ENCODE peak calls at places on chromosome 19, in six cellular contexts. V is adrenal gland, S is heart right ventricle, L is psoas muscle, J is upper lobe of left lung, F is tibial artery. T is an unnamed sample. For H3K36me3, the result is how much of the 10 kb centered on the place peaks cover.

GRCh38 chr19:8456064-8456463 is 11.3 kb downstream of the HNRNPM start:
- DNase-seq in L (no peak), S (no peak), J (no peak), V (no peak), F (no peak), T (no peak)

GRCh38 chr19:20471441-20471840 is 94.1 kb downstream of the ZNF737 start:
- DNase-seq in F (no peak), J (no peak), S (no peak), L (no peak), V (no peak), T (no peak)

GRCh38 chr19:17496337-17496997 is 15.0 kb upstream of the PGLS start:
- DNase-seq in L (peak), F (no peak), J (peak), S (peak), V (peak), T (no peak)

GRCh38 chr19:3057275-3057714 is 5.0 kb downstream of the TLE5 start:
- DNase-seq in L (peak), J (peak), S (peak), V (peak), F (peak), T (no peak)

GRCh38 chr19:51772977-51773376 is 12.0 kb downstream of the FPR2 start:
- DNase-seq in J (no peak), S (no peak), L (no peak), F (no peak), V (no peak), T (no peak)

GRCh38 chr19:55484571-55485438 is at the start of gene NAT14:
- DNase-seq in L (peak), V (peak), F (no peak), S (peak), J (peak), T (no peak)

GRCh38 chr19:51799998-51800848 is 5.3 kb downstream of the FPR3 start:
- DNase-seq in F (peak), S (peak), J (no peak), L (no peak), V (peak), T (no peak)

GRCh38 chr19:54035215-54036178 is 28.2 kb downstream of the VSTM1 start:
- DNase-seq in L (no peak), V (no peak), F (no peak), J (no peak), S (no peak), T (peak)

GRCh38 chr19:32464279-32464678 is 58.7 kb downstream of the DPY19L3 start:
- DNase-seq in S (no peak), V (no peak), L (no peak), F (no peak), J (no peak), T (no peak)

DNA sequence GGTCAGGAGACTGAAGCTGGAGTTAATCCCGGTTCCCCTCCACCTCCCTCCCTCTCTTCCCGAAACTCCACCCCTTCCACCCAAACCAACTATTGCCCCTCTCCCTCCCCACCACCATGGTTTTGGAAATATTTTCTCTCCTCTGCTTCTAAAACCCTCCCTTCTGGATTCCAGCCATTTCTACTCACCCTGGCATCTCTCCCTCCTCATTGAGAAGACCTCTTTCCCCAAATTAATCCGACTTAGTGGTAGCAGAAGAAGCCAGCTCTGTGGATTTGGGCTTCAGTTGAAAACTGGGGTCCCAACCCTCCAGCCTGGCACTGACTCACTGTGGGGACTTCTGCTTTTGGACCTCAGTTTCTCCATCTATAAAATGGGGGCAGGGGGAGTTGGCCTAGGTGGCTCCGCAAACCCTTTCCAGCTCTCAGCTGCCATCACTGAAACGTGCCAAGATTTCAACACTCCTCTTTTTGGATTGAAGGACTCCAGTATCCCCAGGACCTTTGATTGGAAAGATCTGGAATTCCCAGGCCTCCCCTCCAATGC is 1.6 kb downstream of the GPR4 start:
- DNase-seq in L (no peak), V (no peak), J (no peak), F (no peak), S (no peak), T (no peak)
- H3K4me3 ChIP-seq in L (peak), V (peak), J (peak), F (no peak), S (peak), T (no peak)

GRCh38 chr19:28634031-28634328 is 579.0 kb downstream of the UQCRFS1 start:
- DNase-seq in J (no peak), S (no peak), F (no peak), L (no peak), V (no peak), T (no peak)
- TF ChIP-seq CTCF in J (no peak), S (no peak), F (no peak), L (no peak), V (no peak), T (no peak)

GRCh38 chr19:37218592-37218935 is 550 bp downstream of the ZNF383 start:
- DNase-seq in L (no peak), F (no peak), V (no peak), S (no peak), J (no peak), T (no peak)

GRCh38 chr19:37217533-37217854 is 520 bp upstream of the ZNF383 start:
- DNase-seq in V (no peak), L (no peak), J (no peak), S (no peak), F (no peak), T (no peak)

GRCh38 chr19:37221136-37221535 is 3.1 kb downstream of the ZNF383 start:
- DNase-seq in L (no peak), F (no peak), S (no peak), V (no peak), J (no peak), T (no peak)

GRCh38 chr19:37217855-37218591 is at the start of gene ZNF383:
- DNase-seq in J (peak), V (peak), S (peak), F (peak), L (peak), T (peak)

GRCh38 chr19:37220383-37220782 is 2.4 kb downstream of the ZNF383 start:
- DNase-seq in F (no peak), S (no peak), J (no peak), V (no peak), L (no peak), T (no peak)
- H3K36me3 ChIP-seq in F (under half), S (under half), J (under half), V (under half), L (under half), T (under half)

DNA sequence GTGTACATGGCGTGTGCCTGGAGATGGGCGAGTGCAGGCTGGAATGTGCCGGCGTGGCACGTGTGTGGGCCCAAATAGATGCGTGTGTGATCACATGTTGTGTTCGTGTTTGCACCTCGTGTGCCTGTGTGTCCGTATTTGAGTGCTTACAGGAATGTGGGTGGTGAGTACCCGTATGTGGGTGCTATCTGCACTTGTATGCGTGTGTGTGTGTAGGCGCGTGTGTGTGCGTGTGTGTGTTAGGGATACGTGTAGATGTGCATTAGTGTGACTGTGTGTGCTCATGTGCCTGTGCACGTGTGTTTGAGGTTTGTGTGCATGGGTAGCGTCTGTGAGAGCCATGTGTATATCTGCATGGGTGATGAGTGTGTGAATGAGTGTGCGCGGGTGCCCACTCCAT is 3.5 kb downstream of the ZNF536 start:
- DNase-seq in V (no peak), F (no peak), J (no peak), L (no peak), S (no peak), T (no peak)
- H3K4me3 ChIP-seq in V (no peak), F (no peak), J (no peak), L (no peak), S (no peak), T (no peak)

GRCh38 chr19:4720037-4720700 is 3.5 kb downstream of the DPP9 start:
- DNase-seq in J (no peak), F (no peak), V (no peak), S (no peak), L (no peak), T (no peak)

GRCh38 chr19:4722671-4723464 is 774 bp downstream of the DPP9 start:
- DNase-seq in V (peak), F (peak), L (no peak), S (peak), J (no peak), T (no peak)

GRCh38 chr19:4721196-4721595 is 2.4 kb downstream of the DPP9 start:
- DNase-seq in V (no peak), S (no peak), L (no peak), F (no peak), J (no peak), T (no peak)

GRCh38 chr19:4724252-4724514 is 541 bp upstream of the DPP9 start:
- DNase-seq in F (no peak), V (no peak), J (no peak), S (peak), L (no peak), T (no peak)

DNA sequence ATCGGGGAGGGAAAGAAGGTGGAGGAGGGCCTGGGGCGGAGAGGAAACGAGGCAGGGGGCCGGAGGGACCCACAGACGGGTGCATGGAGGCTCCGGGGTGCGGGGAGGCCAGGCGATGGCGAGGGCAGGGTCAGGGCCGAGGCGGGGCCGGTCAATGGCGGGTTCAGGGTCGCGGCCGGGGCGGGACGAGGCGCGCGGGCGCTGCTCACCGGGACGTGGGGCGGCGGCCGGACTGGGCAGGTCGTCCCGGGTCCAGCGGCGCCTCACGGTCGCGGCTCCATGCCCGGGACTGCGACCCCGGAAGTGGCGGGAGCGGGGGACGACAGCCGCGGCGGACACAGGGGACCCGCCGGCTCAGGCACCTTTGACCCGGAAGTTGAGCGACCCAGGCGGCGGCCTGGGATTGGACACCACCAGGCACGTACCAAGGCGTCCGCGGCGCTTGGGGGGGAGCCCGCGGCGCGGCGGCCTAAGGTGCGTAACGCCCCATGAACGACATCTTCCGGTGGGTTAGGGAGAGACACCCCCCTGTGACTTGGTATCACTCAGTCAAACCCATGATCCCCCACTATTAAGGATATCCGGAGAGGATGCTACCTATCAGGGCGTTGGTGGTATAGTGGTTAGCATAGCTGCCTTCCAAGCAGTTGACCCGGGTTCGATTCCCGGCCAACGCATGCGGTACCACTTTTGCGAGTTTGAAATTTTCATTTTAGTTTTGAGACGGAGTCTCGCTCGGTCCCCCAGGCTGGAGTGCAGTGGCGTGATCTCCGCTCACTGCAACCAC is at the start of gene DPP9:
- DNase-seq in L (peak), V (peak), S (peak), F (peak), J (peak), T (peak)
- TF ChIP-seq CTCF in L (peak), V (peak), S (peak), F (peak), J (peak), T (peak)

T was measured in BJ.